ENCODE peak calls at places on chromosomes 2 and 18, in five cellular contexts. E is GM23248, U is GM23338, R is fibroblast of lung, V is K562. G is an unnamed sample. For H3K36me3, the result is how much of the 10 kb centered on the place peaks cover.

GRCh38 chr2:203740741-203741363 is 34.4 kb downstream of the CD28 start:
- DNase-seq in E (peak), U (no peak), R (no peak), V (no peak), G (no peak)

GRCh38 chr2:236688157-236688556 is 118.5 kb downstream of the ACKR3 start:
- DNase-seq in E (no peak), U (no peak), R (no peak), V (no peak), G (no peak)

GRCh38 chr2:119496682-119497081 is 27.6 kb downstream of the SCTR start:
- DNase-seq in E (no peak), U (no peak), R (no peak), V (no peak), G (no peak)

GRCh38 chr18:2089416-2089815 is 481.9 kb downstream of the METTL4 start:
- DNase-seq in E (no peak), U (no peak), R (no peak), V (no peak), G (no peak)

GRCh38 chr2:219571311-219572236 is at the start of gene OBSL1:
- DNase-seq in E (peak), U (peak), R (peak), V (peak), G (peak)

GRCh38 chr2:70930371-70931329 is 5.0 kb upstream of the ATP6V1B1 start:
- DNase-seq in E (no peak), U (no peak), R (no peak), V (no peak), G (no peak)

GRCh38 chr2:165371356-165371755 is 98.1 kb upstream of the CSRNP3 start:
- DNase-seq in E (no peak), U (peak), R (no peak), V (no peak), G (no peak)

GRCh38 chr18:12304351-12305210 is 3.5 kb upstream of the TUBB6 start:
- DNase-seq in E (no peak), U (no peak), R (no peak), V (no peak), G (no peak)

GRCh38 chr18:8756571-8756970 is 51.2 kb downstream of the MTCL1 start:
- DNase-seq in E (no peak), U (no peak), R (no peak), V (no peak), G (no peak)

GRCh38 chr18:6873352-6873751 is 143.8 kb downstream of the ARHGAP28 start:
- DNase-seq in E (no peak), U (no peak), R (no peak), V (no peak), G (no peak)

GRCh38 chr2:47208852-47209606 is 53.9 kb upstream of the STPG4 start:
- DNase-seq in E (peak), U (no peak), R (peak), V (no peak), G (no peak)

GRCh38 chr2:98805412-98806265 is 74.7 kb upstream of the MGAT4A start:
- DNase-seq in E (peak), U (no peak), R (peak), V (no peak), G (peak)

GRCh38 chr2:184692137-184692734 is 93.9 kb downstream of the ZNF804A start:
- DNase-seq in E (peak), U (no peak), R (peak), V (no peak), G (peak)

GRCh38 chr2:11742702-11743530 is 3.5 kb upstream of the LPIN1 start:
- DNase-seq in E (no peak), U (no peak), R (no peak), V (no peak), G (no peak)

GRCh38 chr2:27735263-27735904 is 36.1 kb upstream of the MRPL33 start:
- DNase-seq in E (peak), U (peak), R (peak), V (peak), G (peak)

GRCh38 chr2:96963316-96963715 is 23.1 kb downstream of the FAM178B start:
- DNase-seq in E (no peak), U (no peak), R (no peak), V (no peak), G (no peak)

GRCh38 chr2:234643407-234643806 is 146.5 kb upstream of the ARL4C start:
- DNase-seq in E (peak), U (peak), R (peak), V (no peak), G (no peak)

GRCh38 chr2:170824526-170825015 is 7.9 kb downstream of the GAD1 start:
- DNase-seq in E (peak), U (no peak), R (no peak), V (no peak), G (peak)

GRCh38 chr18:32372381-32373061 is 98.2 kb downstream of the GAREM1 start:
- DNase-seq in E (no peak), U (no peak), R (peak), V (no peak), G (no peak)

GRCh38 chr2:191217580-191217979 is 27.6 kb upstream of the MYO1B start:
- DNase-seq in E (peak), U (peak), R (peak), V (no peak), G (peak)

GRCh38 chr2:11941201-11942041 is 195.0 kb downstream of the LPIN1 start:
- DNase-seq in E (no peak), U (no peak), R (no peak), V (peak), G (no peak)

GRCh38 chr2:136057023-136057801 is 60.7 kb downstream of the CXCR4 start:
- DNase-seq in E (no peak), U (no peak), R (no peak), V (no peak), G (no peak)

GRCh38 chr2:233209117-233209977 is 42.1 kb upstream of the ATG16L1 start:
- DNase-seq in E (peak), U (peak), R (no peak), V (peak), G (peak)

GRCh38 chr18:56615738-56616520 is 22.5 kb downstream of the TXNL1 start:
- DNase-seq in E (no peak), U (no peak), R (no peak), V (no peak), G (no peak)

GRCh38 chr2:45806563-45807358 is 155.3 kb downstream of the PRKCE start:
- DNase-seq in E (no peak), U (no peak), R (no peak), V (no peak), G (no peak)

GRCh38 chr2:45799679-45800381 is 148.4 kb downstream of the PRKCE start:
- DNase-seq in E (no peak), U (no peak), R (no peak), V (no peak), G (no peak)

GRCh38 chr2:45797451-45798230 is 146.2 kb downstream of the PRKCE start:
- DNase-seq in E (peak), U (peak), R (no peak), V (no peak), G (no peak)

GRCh38 chr2:45804990-45805755 is 153.7 kb downstream of the PRKCE start:
- DNase-seq in E (no peak), U (no peak), R (no peak), V (no peak), G (no peak)

DNA sequence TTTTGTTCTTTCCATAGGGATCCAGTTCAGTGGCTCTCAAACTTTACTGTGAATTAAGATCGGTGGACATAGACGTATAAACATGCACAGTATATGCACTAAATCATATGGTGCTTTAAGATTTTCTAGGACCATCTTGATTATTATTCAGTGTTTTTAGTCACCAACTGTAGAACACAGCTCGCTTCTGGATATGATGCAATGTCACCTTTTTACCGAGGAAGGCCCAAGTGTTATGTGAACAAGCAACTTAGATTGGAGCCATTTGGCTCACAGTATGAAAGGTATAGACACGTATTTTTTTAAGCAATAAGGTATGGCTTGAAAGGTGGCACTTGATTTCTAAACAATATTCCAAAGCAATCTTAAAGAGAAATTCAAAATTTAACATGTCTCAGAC is 151.3 kb downstream of the PRKCE start:
- DNase-seq in E (no peak), U (no peak), R (no peak), V (no peak), G (no peak)
- H3K4me3 ChIP-seq in E (no peak), U (no peak), R (no peak), V (no peak), G (no peak)

DNA sequence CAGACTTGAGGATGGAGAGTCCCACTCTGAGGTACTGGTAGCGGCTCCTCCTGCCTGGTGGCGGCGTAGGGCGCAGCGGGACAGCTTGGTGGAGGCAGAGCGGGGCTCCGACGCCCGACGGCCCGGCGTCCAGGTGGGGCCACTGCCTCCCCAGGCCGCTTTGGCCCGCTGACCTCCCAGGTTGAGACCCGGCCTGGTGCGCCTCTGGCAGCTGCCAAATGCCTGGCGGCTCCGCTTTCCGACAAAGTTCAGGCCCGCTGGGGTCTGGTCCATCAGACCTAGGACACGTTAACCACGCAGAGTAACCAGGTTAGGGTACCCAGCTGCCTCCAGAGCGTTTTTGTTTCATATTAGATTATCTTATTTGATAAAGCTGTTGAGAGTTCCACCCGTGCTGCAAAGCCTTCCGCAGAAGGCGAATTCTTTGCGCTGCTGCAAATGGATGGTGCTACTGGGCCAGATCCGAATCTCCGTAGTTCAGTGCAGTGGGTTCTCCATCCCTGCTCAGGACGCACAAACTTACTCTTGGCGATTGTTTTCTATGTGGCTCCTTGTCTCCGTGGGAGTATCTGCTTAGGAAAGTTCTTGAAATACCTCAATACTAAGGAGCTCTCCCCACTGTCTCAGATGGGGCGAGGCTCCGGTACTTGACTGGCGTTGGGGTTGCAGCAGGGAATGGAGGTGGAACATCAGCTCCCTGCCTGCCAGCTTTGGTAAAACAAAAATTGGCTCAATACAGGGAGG is 405.9 kb downstream of the XIRP2 start:
- DNase-seq in E (peak), U (peak), R (peak), V (no peak), G (peak)
- TF ChIP-seq EZH2 in E (peak), U (no peak), R (no peak), V (no peak), G (no peak)

DNA sequence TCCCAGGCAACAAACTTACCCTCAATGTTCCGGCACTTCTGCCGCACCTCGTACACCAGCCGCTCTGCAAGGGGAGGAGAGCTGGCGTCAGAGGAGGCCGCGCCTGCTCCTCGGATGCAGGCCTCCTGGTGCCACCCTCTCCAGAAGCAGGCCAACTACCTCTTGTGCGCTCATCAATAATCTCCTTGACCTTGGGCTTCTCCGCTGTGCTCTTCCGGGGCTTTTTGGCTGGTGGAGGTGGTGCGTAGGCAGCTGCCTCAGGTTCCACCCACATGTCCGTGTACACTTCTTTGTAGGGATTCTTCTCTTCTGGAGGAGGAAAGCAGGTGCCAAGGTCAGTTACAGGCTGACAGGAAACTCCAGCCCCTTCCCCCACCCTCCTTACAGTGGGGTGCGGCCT is 77.6 kb upstream of the POMC start:
- DNase-seq in E (no peak), U (no peak), R (no peak), V (no peak), G (no peak)
- H3K36me3 ChIP-seq in E (under half), U (half or more), R (under half), V (under half), G (half or more)

GRCh38 chr2:24169031-24169430 is 5.8 kb upstream of the FAM228A start:
- DNase-seq in E (no peak), U (no peak), R (no peak), V (no peak), G (no peak)
- H3K4me3 ChIP-seq in E (no peak), U (no peak), R (no peak), V (no peak), G (no peak)

G was measured in A673.